ENCODE peak calls at places on chromosomes 11 and 22, in nine cellular contexts. One of them, this sample, is unnamed.
A peak's percentile ranks its signal among the peaks of the same experiment; 100 is the strongest.

GRCh38 chr11:79090191-79090590 is 350.6 kb downstream of the TENM4 start:
- DNase-seq in thoracic aorta: no peak
- DNase-seq in GM12878: no peak
- DNase-seq in fibroblast of mammary gland: no peak
- DNase-seq in CD8-positive, alpha-beta T cell: no peak
- DNase-seq in brain microvascular endothelial cell: no peak
- DNase-seq in activated B cell treated with CpG ODN at 0.5 μM for 24 hours: no peak
- DNase-seq in chondrocyte: no peak
- DNase-seq in dorsolateral prefrontal cortex: no peak
- DNase-seq in this sample: no peak

GRCh38 chr11:62555464-62556092 is 9.0 kb upstream of the AHNAK start:
- DNase-seq in dorsolateral prefrontal cortex: no peak
- DNase-seq in activated B cell treated with CpG ODN at 0.5 μM for 24 hours: peak; percentile 56
- DNase-seq in CD8-positive, alpha-beta T cell: no peak
- DNase-seq in brain microvascular endothelial cell: no peak
- DNase-seq in GM12878: peak; percentile 92
- DNase-seq in thoracic aorta: no peak
- DNase-seq in fibroblast of mammary gland: peak; percentile 67
- DNase-seq in chondrocyte: no peak
- DNase-seq in this sample: peak; percentile 62

GRCh38 chr11:123191939-123192338 is 3.1 kb downstream of the CLMP start:
- DNase-seq in thoracic aorta: no peak
- DNase-seq in dorsolateral prefrontal cortex: no peak
- DNase-seq in activated B cell treated with CpG ODN at 0.5 μM for 24 hours: no peak
- DNase-seq in GM12878: no peak
- DNase-seq in CD8-positive, alpha-beta T cell: no peak
- DNase-seq in fibroblast of mammary gland: no peak
- DNase-seq in chondrocyte: no peak
- DNase-seq in brain microvascular endothelial cell: no peak
- DNase-seq in this sample: no peak

GRCh38 chr22:18013436-18013835 is 10.9 kb downstream of the MICAL3 start:
- DNase-seq in fibroblast of mammary gland: no peak
- DNase-seq in CD8-positive, alpha-beta T cell: no peak
- DNase-seq in activated B cell treated with CpG ODN at 0.5 μM for 24 hours: no peak
- DNase-seq in brain microvascular endothelial cell: no peak
- DNase-seq in GM12878: no peak
- DNase-seq in chondrocyte: no peak
- DNase-seq in thoracic aorta: no peak
- DNase-seq in dorsolateral prefrontal cortex: no peak
- DNase-seq in this sample: no peak

GRCh38 chr11:117096140-117096972 is 1.9 kb downstream of the SIK3 start:
- DNase-seq in thoracic aorta: no peak
- DNase-seq in CD8-positive, alpha-beta T cell: peak; percentile 24
- DNase-seq in fibroblast of mammary gland: no peak
- DNase-seq in brain microvascular endothelial cell: no peak
- DNase-seq in GM12878: peak; percentile 77
- DNase-seq in chondrocyte: no peak
- DNase-seq in activated B cell treated with CpG ODN at 0.5 μM for 24 hours: peak; percentile 37
- DNase-seq in dorsolateral prefrontal cortex: peak; percentile 70
- DNase-seq in this sample: peak; percentile 84

GRCh38 chr11:70014291-70014690 is 63.8 kb upstream of the ANO1 start:
- DNase-seq in thoracic aorta: no peak
- DNase-seq in chondrocyte: no peak
- DNase-seq in brain microvascular endothelial cell: no peak
- DNase-seq in dorsolateral prefrontal cortex: no peak
- DNase-seq in fibroblast of mammary gland: no peak
- DNase-seq in CD8-positive, alpha-beta T cell: no peak
- DNase-seq in activated B cell treated with CpG ODN at 0.5 μM for 24 hours: no peak
- DNase-seq in GM12878: no peak
- DNase-seq in this sample: no peak

GRCh38 chr11:66905631-66906030 is 48.8 kb downstream of the LRFN4 start:
- DNase-seq in chondrocyte: no peak
- DNase-seq in fibroblast of mammary gland: no peak
- DNase-seq in GM12878: no peak
- DNase-seq in thoracic aorta: no peak
- DNase-seq in brain microvascular endothelial cell: no peak
- DNase-seq in dorsolateral prefrontal cortex: no peak
- DNase-seq in activated B cell treated with CpG ODN at 0.5 μM for 24 hours: no peak
- DNase-seq in CD8-positive, alpha-beta T cell: no peak
- DNase-seq in this sample: no peak

GRCh38 chr11:1403721-1404460 is 14.2 kb downstream of the BRSK2 start:
- DNase-seq in activated B cell treated with CpG ODN at 0.5 μM for 24 hours: no peak
- DNase-seq in GM12878: no peak
- DNase-seq in thoracic aorta: no peak
- DNase-seq in brain microvascular endothelial cell: no peak
- DNase-seq in CD8-positive, alpha-beta T cell: no peak
- DNase-seq in chondrocyte: no peak
- DNase-seq in fibroblast of mammary gland: no peak
- DNase-seq in dorsolateral prefrontal cortex: no peak
- DNase-seq in this sample: no peak

GRCh38 chr11:132284048-132284447 is 913.6 kb downstream of the NTM start:
- DNase-seq in CD8-positive, alpha-beta T cell: no peak
- DNase-seq in dorsolateral prefrontal cortex: no peak
- DNase-seq in activated B cell treated with CpG ODN at 0.5 μM for 24 hours: no peak
- DNase-seq in chondrocyte: no peak
- DNase-seq in thoracic aorta: no peak
- DNase-seq in fibroblast of mammary gland: no peak
- DNase-seq in GM12878: no peak
- DNase-seq in brain microvascular endothelial cell: no peak
- DNase-seq in this sample: no peak

GRCh38 chr11:132284611-132285010 is 914.2 kb downstream of the NTM start:
- DNase-seq in CD8-positive, alpha-beta T cell: no peak
- DNase-seq in fibroblast of mammary gland: no peak
- DNase-seq in chondrocyte: no peak
- DNase-seq in GM12878: no peak
- DNase-seq in activated B cell treated with CpG ODN at 0.5 μM for 24 hours: no peak
- DNase-seq in thoracic aorta: no peak
- DNase-seq in brain microvascular endothelial cell: no peak
- DNase-seq in dorsolateral prefrontal cortex: no peak
- DNase-seq in this sample: no peak

DNA sequence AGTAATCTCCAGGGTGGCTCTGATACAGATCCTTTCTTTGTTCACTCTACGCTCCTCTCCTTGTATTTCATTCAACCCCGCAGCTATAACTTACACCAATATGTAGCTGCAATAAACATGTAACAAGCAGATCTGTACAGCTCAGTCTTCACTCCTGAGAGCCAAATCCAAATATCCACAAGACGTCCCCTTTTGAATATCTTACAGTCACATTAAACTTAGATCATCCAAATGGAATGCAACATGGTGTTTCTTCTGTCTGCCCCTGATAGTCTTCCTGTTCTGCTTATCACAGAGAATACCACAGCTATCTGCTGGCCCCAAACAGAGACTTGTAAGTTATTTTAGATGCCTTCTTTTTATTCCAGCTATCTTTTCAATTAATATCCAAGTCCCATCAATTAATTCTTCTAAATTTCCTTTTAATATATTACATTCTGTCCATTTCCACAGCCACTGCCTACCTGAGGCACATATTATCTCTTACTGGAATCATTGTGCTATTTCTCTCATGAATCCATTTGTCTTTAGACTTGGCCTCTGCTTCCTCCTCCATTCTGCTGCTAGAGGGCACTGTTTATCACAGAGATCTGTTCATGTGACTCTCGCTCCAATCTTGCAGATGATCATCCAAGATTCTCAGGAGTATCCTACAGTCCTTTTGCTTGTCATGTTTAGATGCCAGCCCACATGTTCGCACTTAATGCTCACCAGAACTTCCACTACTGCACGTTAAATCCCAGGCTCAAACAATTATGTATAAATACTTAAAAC is 908.6 kb downstream of the NTM start:
- DNase-seq in GM12878: peak; percentile 4
- DNase-seq in fibroblast of mammary gland: peak; percentile 7
- DNase-seq in CD8-positive, alpha-beta T cell: no peak
- DNase-seq in activated B cell treated with CpG ODN at 0.5 μM for 24 hours: no peak
- DNase-seq in brain microvascular endothelial cell: peak; percentile 69
- DNase-seq in thoracic aorta: no peak
- DNase-seq in dorsolateral prefrontal cortex: no peak
- DNase-seq in chondrocyte: no peak
- DNase-seq in this sample: peak; percentile 44
- TF ChIP-seq CTCF in GM12878: peak; percentile 60
- TF ChIP-seq CTCF in fibroblast of mammary gland: peak; percentile 22
- TF ChIP-seq CTCF in CD8-positive, alpha-beta T cell: no peak
- TF ChIP-seq CTCF in activated B cell treated with CpG ODN at 0.5 μM for 24 hours: no peak
- TF ChIP-seq CTCF in brain microvascular endothelial cell: peak; percentile 68
- TF ChIP-seq CTCF in thoracic aorta: no peak
- TF ChIP-seq CTCF in dorsolateral prefrontal cortex: peak; percentile 52
- TF ChIP-seq CTCF in chondrocyte: peak; percentile 82
- TF ChIP-seq CTCF in this sample: peak; percentile 60

GRCh38 chr11:30853470-30853869 is 267.3 kb upstream of the MPPED2 start:
- DNase-seq in GM12878: no peak
- DNase-seq in brain microvascular endothelial cell: no peak
- DNase-seq in activated B cell treated with CpG ODN at 0.5 μM for 24 hours: no peak
- DNase-seq in CD8-positive, alpha-beta T cell: no peak
- DNase-seq in thoracic aorta: no peak
- DNase-seq in chondrocyte: no peak
- DNase-seq in dorsolateral prefrontal cortex: no peak
- DNase-seq in fibroblast of mammary gland: no peak
- DNase-seq in this sample: no peak
- TF ChIP-seq CTCF in GM12878: no peak
- TF ChIP-seq CTCF in brain microvascular endothelial cell: no peak
- TF ChIP-seq CTCF in activated B cell treated with CpG ODN at 0.5 μM for 24 hours: no peak
- TF ChIP-seq CTCF in CD8-positive, alpha-beta T cell: no peak
- TF ChIP-seq CTCF in thoracic aorta: no peak
- TF ChIP-seq CTCF in chondrocyte: no peak
- TF ChIP-seq CTCF in dorsolateral prefrontal cortex: no peak
- TF ChIP-seq CTCF in fibroblast of mammary gland: no peak
- TF ChIP-seq CTCF in this sample: no peak

GRCh38 chr22:41301085-41302015 is at the start of gene ZC3H7B:
- DNase-seq in chondrocyte: no peak
- DNase-seq in fibroblast of mammary gland: peak; percentile 74
- DNase-seq in dorsolateral prefrontal cortex: peak; percentile 67
- DNase-seq in brain microvascular endothelial cell: peak; percentile 67
- DNase-seq in CD8-positive, alpha-beta T cell: peak; percentile 65
- DNase-seq in thoracic aorta: peak; percentile 33
- DNase-seq in GM12878: peak; percentile 28
- DNase-seq in activated B cell treated with CpG ODN at 0.5 μM for 24 hours: peak; percentile 74
- DNase-seq in this sample: peak; percentile 98
- TF ChIP-seq CTCF in chondrocyte: peak; percentile 77
- TF ChIP-seq CTCF in fibroblast of mammary gland: peak; percentile 50
- TF ChIP-seq CTCF in dorsolateral prefrontal cortex: peak; percentile 54
- TF ChIP-seq CTCF in brain microvascular endothelial cell: peak; percentile 72
- TF ChIP-seq CTCF in CD8-positive, alpha-beta T cell: peak; percentile 43
- TF ChIP-seq CTCF in thoracic aorta: peak; percentile 60
- TF ChIP-seq CTCF in GM12878: peak; percentile 57
- TF ChIP-seq CTCF in activated B cell treated with CpG ODN at 0.5 μM for 24 hours: no peak
- TF ChIP-seq CTCF in this sample: peak; percentile 15

DNA sequence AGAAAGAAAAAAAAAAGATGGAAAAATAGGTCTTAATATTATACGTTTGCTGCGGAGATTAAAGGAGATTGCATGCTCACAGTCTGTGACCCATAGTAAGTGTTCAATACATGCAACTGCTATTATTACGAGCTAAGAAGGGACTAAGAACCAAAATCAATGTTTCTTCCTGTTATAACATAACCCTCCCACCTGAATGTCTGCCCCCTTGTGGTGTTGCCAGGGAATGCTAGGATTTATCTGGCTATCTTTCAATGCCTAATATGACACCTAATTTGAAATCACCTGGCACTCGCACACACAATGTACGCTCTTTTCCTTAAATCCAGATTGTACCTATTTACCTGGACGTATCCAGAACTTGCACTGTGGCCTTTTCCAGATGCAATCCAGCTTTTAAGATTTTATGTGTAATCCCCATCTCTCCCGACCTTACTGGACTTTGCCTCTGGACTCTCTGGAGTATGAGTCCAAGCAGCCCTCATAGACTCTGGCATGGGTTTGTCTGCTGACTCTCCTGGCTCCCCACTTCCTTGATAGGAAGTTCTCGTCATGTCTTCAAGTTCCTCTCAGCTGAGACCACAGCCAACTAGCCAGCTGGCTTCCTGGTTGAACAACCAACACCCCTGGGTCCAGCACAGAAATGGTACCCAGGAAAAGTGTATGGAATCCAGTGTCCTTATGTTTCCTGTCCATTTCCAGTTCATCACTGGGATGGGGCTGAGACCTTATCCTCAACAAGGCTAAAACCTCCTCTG is 151.5 kb downstream of the CCDC34 start:
- DNase-seq in activated B cell treated with CpG ODN at 0.5 μM for 24 hours: no peak
- DNase-seq in dorsolateral prefrontal cortex: no peak
- DNase-seq in thoracic aorta: no peak
- DNase-seq in chondrocyte: no peak
- DNase-seq in CD8-positive, alpha-beta T cell: no peak
- DNase-seq in fibroblast of mammary gland: no peak
- DNase-seq in GM12878: no peak
- DNase-seq in brain microvascular endothelial cell: no peak
- DNase-seq in this sample: no peak
- TF ChIP-seq CTCF in activated B cell treated with CpG ODN at 0.5 μM for 24 hours: no peak
- TF ChIP-seq CTCF in dorsolateral prefrontal cortex: peak; percentile 29
- TF ChIP-seq CTCF in thoracic aorta: peak; percentile 11
- TF ChIP-seq CTCF in chondrocyte: peak; percentile 72
- TF ChIP-seq CTCF in CD8-positive, alpha-beta T cell: no peak
- TF ChIP-seq CTCF in fibroblast of mammary gland: peak; percentile 54
- TF ChIP-seq CTCF in GM12878: peak; percentile 33
- TF ChIP-seq CTCF in brain microvascular endothelial cell: peak; percentile 63
- TF ChIP-seq CTCF in this sample: no peak

GRCh38 chr22:41766476-41766875 is 34.0 kb upstream of the CCDC134 start:
- DNase-seq in fibroblast of mammary gland: no peak
- DNase-seq in activated B cell treated with CpG ODN at 0.5 μM for 24 hours: no peak
- DNase-seq in thoracic aorta: no peak
- DNase-seq in chondrocyte: no peak
- DNase-seq in CD8-positive, alpha-beta T cell: no peak
- DNase-seq in GM12878: no peak
- DNase-seq in dorsolateral prefrontal cortex: no peak
- DNase-seq in brain microvascular endothelial cell: no peak
- DNase-seq in this sample: no peak

GRCh38 chr22:41758231-41758630 is 42.2 kb upstream of the CCDC134 start:
- DNase-seq in GM12878: no peak
- DNase-seq in chondrocyte: no peak
- DNase-seq in brain microvascular endothelial cell: no peak
- DNase-seq in thoracic aorta: no peak
- DNase-seq in fibroblast of mammary gland: no peak
- DNase-seq in activated B cell treated with CpG ODN at 0.5 μM for 24 hours: no peak
- DNase-seq in dorsolateral prefrontal cortex: no peak
- DNase-seq in CD8-positive, alpha-beta T cell: no peak
- DNase-seq in this sample: no peak

GRCh38 chr22:41768420-41768819 is 32.1 kb upstream of the CCDC134 start:
- DNase-seq in brain microvascular endothelial cell: peak; percentile 18
- DNase-seq in thoracic aorta: no peak
- DNase-seq in activated B cell treated with CpG ODN at 0.5 μM for 24 hours: no peak
- DNase-seq in CD8-positive, alpha-beta T cell: no peak
- DNase-seq in GM12878: no peak
- DNase-seq in fibroblast of mammary gland: peak; percentile 26
- DNase-seq in chondrocyte: no peak
- DNase-seq in dorsolateral prefrontal cortex: no peak
- DNase-seq in this sample: no peak

GRCh38 chr22:41757507-41757906 is 43.0 kb upstream of the CCDC134 start:
- DNase-seq in thoracic aorta: no peak
- DNase-seq in brain microvascular endothelial cell: no peak
- DNase-seq in fibroblast of mammary gland: no peak
- DNase-seq in dorsolateral prefrontal cortex: no peak
- DNase-seq in GM12878: no peak
- DNase-seq in activated B cell treated with CpG ODN at 0.5 μM for 24 hours: no peak
- DNase-seq in CD8-positive, alpha-beta T cell: no peak
- DNase-seq in chondrocyte: no peak
- DNase-seq in this sample: no peak

GRCh38 chr22:41762980-41763779 is 37.3 kb upstream of the CCDC134 start:
- DNase-seq in brain microvascular endothelial cell: peak; percentile 9
- DNase-seq in dorsolateral prefrontal cortex: no peak
- DNase-seq in GM12878: no peak
- DNase-seq in chondrocyte: no peak
- DNase-seq in activated B cell treated with CpG ODN at 0.5 μM for 24 hours: no peak
- DNase-seq in thoracic aorta: no peak
- DNase-seq in CD8-positive, alpha-beta T cell: no peak
- DNase-seq in fibroblast of mammary gland: no peak
- DNase-seq in this sample: peak; percentile 52
- TF ChIP-seq CTCF in brain microvascular endothelial cell: peak; percentile 73
- TF ChIP-seq CTCF in dorsolateral prefrontal cortex: peak; percentile 21
- TF ChIP-seq CTCF in GM12878: peak; percentile 74
- TF ChIP-seq CTCF in chondrocyte: peak; percentile 65
- TF ChIP-seq CTCF in activated B cell treated with CpG ODN at 0.5 μM for 24 hours: no peak
- TF ChIP-seq CTCF in thoracic aorta: no peak
- TF ChIP-seq CTCF in CD8-positive, alpha-beta T cell: peak; percentile 33
- TF ChIP-seq CTCF in fibroblast of mammary gland: peak; percentile 41
- TF ChIP-seq CTCF in this sample: peak; percentile 52

GRCh38 chr11:3683039-3683438 is 11.9 kb upstream of the CHRNA10 start:
- DNase-seq in chondrocyte: no peak
- DNase-seq in dorsolateral prefrontal cortex: no peak
- DNase-seq in brain microvascular endothelial cell: no peak
- DNase-seq in activated B cell treated with CpG ODN at 0.5 μM for 24 hours: no peak
- DNase-seq in thoracic aorta: no peak
- DNase-seq in fibroblast of mammary gland: no peak
- DNase-seq in GM12878: no peak
- DNase-seq in CD8-positive, alpha-beta T cell: no peak
- DNase-seq in this sample: no peak
- TF ChIP-seq CTCF in chondrocyte: peak; percentile 4
- TF ChIP-seq CTCF in dorsolateral prefrontal cortex: no peak
- TF ChIP-seq CTCF in brain microvascular endothelial cell: peak; percentile 8
- TF ChIP-seq CTCF in activated B cell treated with CpG ODN at 0.5 μM for 24 hours: no peak
- TF ChIP-seq CTCF in thoracic aorta: no peak
- TF ChIP-seq CTCF in fibroblast of mammary gland: no peak
- TF ChIP-seq CTCF in GM12878: no peak
- TF ChIP-seq CTCF in CD8-positive, alpha-beta T cell: no peak
- TF ChIP-seq CTCF in this sample: no peak